ENCODE peak calls at places on chromosomes 4 and X, in ten cellular contexts. I is GM03348; S is T-helper 1 cell; V is B cell; J is cortex of kidney; X is Peyer's patch; A is adrenal gland; G is Daoy; R is CD8-positive, alpha-beta T cell; M is nucleus accumbens. E is an unnamed sample.

GRCh38 chr4:184784628-184785257 is 41.0 kb downstream of the ACSL1 start:
- DNase-seq in I (no peak), S (no peak), V (no peak), J (no peak), X (no peak), A (no peak), G (no peak), R (no peak), M (no peak), E (no peak)

GRCh38 chr4:23333946-23334878 is 555.6 kb downstream of the PPARGC1A start:
- DNase-seq in I (no peak), S (peak), V (no peak), J (no peak), X (no peak), A (no peak), G (peak), R (no peak), M (peak), E (no peak)

GRCh38 chr4:184845367-184846011 is 19.7 kb upstream of the ACSL1 start:
- DNase-seq in I (peak), S (no peak), V (no peak), J (no peak), X (no peak), A (no peak), G (peak), R (no peak), M (no peak), E (no peak)

GRCh38 chrX:20061869-20062254 is 54.8 kb downstream of the MAP7D2 start:
- DNase-seq in I (peak), S (no peak), V (no peak), J (no peak), X (no peak), A (no peak), G (no peak), R (no peak), M (no peak), E (no peak)

GRCh38 chr4:102616661-102617060 is 115.5 kb downstream of the NFKB1 start:
- DNase-seq in I (no peak), S (no peak), V (no peak), J (no peak), X (no peak), A (no peak), G (no peak), R (no peak), M (no peak), E (no peak)

GRCh38 chr4:24256547-24256946 is 327.8 kb downstream of the DHX15 start:
- DNase-seq in I (no peak), S (no peak), V (no peak), J (no peak), X (no peak), A (no peak), G (no peak), R (no peak), M (no peak), E (no peak)

GRCh38 chr4:73952352-73952751 is 29.5 kb downstream of the PF4 start:
- DNase-seq in I (no peak), S (no peak), V (no peak), J (no peak), X (no peak), A (no peak), G (peak), R (no peak), M (no peak), E (no peak)

GRCh38 chr4:76377481-76377901 is 43.5 kb downstream of the CCDC158 start:
- DNase-seq in I (no peak), S (no peak), V (no peak), J (no peak), X (no peak), A (no peak), G (no peak), R (no peak), M (no peak), E (no peak)

GRCh38 chrX:136464589-136464988 is 23.2 kb upstream of the BRS3 start:
- DNase-seq in I (no peak), S (no peak), V (no peak), J (no peak), X (no peak), A (no peak), G (no peak), R (no peak), M (no peak), E (no peak)

GRCh38 chr4:75345436-75345835 is 168.8 kb downstream of the RCHY1 start:
- DNase-seq in I (peak), S (no peak), V (no peak), J (no peak), X (no peak), A (no peak), G (no peak), R (no peak), M (no peak), E (no peak)

GRCh38 chr4:68152411-68152810 is 22.7 kb upstream of the TMPRSS11F start:
- DNase-seq in I (no peak), S (no peak), V (no peak), J (no peak), X (no peak), A (no peak), G (peak), R (no peak), M (no peak), E (no peak)

GRCh38 chr4:31160146-31160545 is 440.0 kb downstream of the PCDH7 start:
- DNase-seq in I (no peak), S (no peak), V (no peak), J (no peak), X (no peak), A (no peak), G (no peak), R (no peak), M (no peak), E (no peak)

GRCh38 chr4:86848136-86848535 is 1.0 kb downstream of the SLC10A6 start:
- DNase-seq in I (no peak), S (no peak), V (no peak), J (no peak), X (no peak), A (no peak), G (no peak), R (no peak), M (no peak), E (no peak)

GRCh38 chr4:7647932-7648812 is 213.4 kb upstream of the PSAPL1 start:
- DNase-seq in I (peak), S (no peak), V (no peak), J (no peak), X (no peak), A (peak), G (peak), R (no peak), M (no peak), E (peak)

GRCh38 chr4:6873291-6873690 is 36.3 kb upstream of the TBC1D14 start:
- DNase-seq in I (no peak), S (no peak), V (no peak), J (no peak), X (no peak), A (no peak), G (no peak), R (no peak), M (no peak), E (no peak)

GRCh38 chrX:132592880-132593279 is 104.0 kb upstream of the MBNL3 start:
- DNase-seq in I (peak), S (no peak), V (peak), J (no peak), X (no peak), A (peak), G (peak), R (no peak), M (no peak), E (no peak)

GRCh38 chr4:78032446-78032845 is 24.7 kb upstream of the FRAS1 start:
- DNase-seq in I (no peak), S (no peak), V (no peak), J (no peak), X (no peak), A (no peak), G (no peak), R (no peak), M (no peak), E (no peak)

GRCh38 chr4:122661661-122662160 is 40.8 kb upstream of the IL21 start:
- DNase-seq in I (no peak), S (no peak), V (no peak), J (no peak), X (no peak), A (no peak), G (no peak), R (no peak), M (no peak), E (no peak)

GRCh38 chrX:100962811-100963210 is 6.7 kb upstream of the ARL13A start:
- DNase-seq in I (no peak), S (no peak), V (no peak), J (no peak), X (no peak), A (no peak), G (no peak), R (no peak), M (no peak), E (no peak)

GRCh38 chr4:6188687-6189305 is 11.6 kb downstream of the JAKMIP1 start:
- DNase-seq in I (peak), S (no peak), V (no peak), J (no peak), X (no peak), A (no peak), G (no peak), R (no peak), M (no peak), E (no peak)

GRCh38 chr4:79241846-79242245 is 84.0 kb downstream of the NAA11 start:
- DNase-seq in I (no peak), S (no peak), V (no peak), J (no peak), X (no peak), A (no peak), G (peak), R (no peak), M (no peak), E (no peak)

GRCh38 chrX:22163306-22163705 is 109.4 kb upstream of the CBLL2 start:
- DNase-seq in I (no peak), S (no peak), V (no peak), J (no peak), X (no peak), A (no peak), G (no peak), R (no peak), M (no peak), E (no peak)

GRCh38 chrX:23118890-23119527 is 119.2 kb downstream of the DDX53 start:
- DNase-seq in I (no peak), S (no peak), V (no peak), J (no peak), X (no peak), A (no peak), G (peak), R (no peak), M (no peak), E (no peak)

GRCh38 chr4:139973611-139974010 is 180.4 kb downstream of the MAML3 start:
- DNase-seq in I (no peak), S (no peak), V (no peak), J (no peak), X (no peak), A (no peak), G (no peak), R (no peak), M (no peak), E (no peak)

GRCh38 chr4:144288011-144288903 is 147.7 kb upstream of the GYPA start:
- DNase-seq in I (no peak), S (no peak), V (no peak), J (no peak), X (no peak), A (no peak), G (no peak), R (no peak), M (no peak), E (no peak)

GRCh38 chr4:1448589-1449420 is 42.6 kb upstream of the NKX1-1 start:
- DNase-seq in I (no peak), S (no peak), V (no peak), J (no peak), X (no peak), A (no peak), G (no peak), R (no peak), M (no peak), E (no peak)

GRCh38 chr4:185803015-185803414 is 9.0 kb downstream of the SORBS2 start:
- DNase-seq in I (peak), S (no peak), V (no peak), J (no peak), X (no peak), A (no peak), G (no peak), R (no peak), M (no peak), E (no peak)

GRCh38 chr4:38119663-38120374 is 159.6 kb downstream of the PTTG2 start:
- DNase-seq in I (peak), S (no peak), V (no peak), J (no peak), X (no peak), A (no peak), G (peak), R (no peak), M (no peak), E (no peak)

GRCh38 chrX:139932077-139932900 is 564 bp downstream of the ATP11C start:
- DNase-seq in I (peak), S (peak), V (peak), J (peak), X (peak), A (peak), G (peak), R (peak), M (peak), E (peak)

E was measured in mucosa of gallbladder.